ENCODE peak calls at places on chromosomes 11 and 22, in nine cellular contexts. T, J, B, C, G, Q, F, R and V are unnamed samples.

GRCh38 chr22:25346859-25347751 is 127.7 kb downstream of the CRYBB2 start:
- DNase-seq in Q (no peak), T (peak; percentile 43), R (peak; percentile 59), G (no peak), F (no peak), J (no peak), B (no peak), C (no peak), V (no peak)

GRCh38 chr11:88102595-88102929 is 72.7 kb downstream of the RAB38 start:
- DNase-seq in G (no peak), F (no peak), R (no peak), J (peak; percentile 93), C (no peak), Q (no peak), T (peak; percentile 4), B (no peak), V (peak; percentile 10)

GRCh38 chr11:72553748-72554147 is 119.4 kb upstream of the CLPB start:
- DNase-seq in C (no peak), B (no peak), Q (no peak), T (no peak), J (peak; percentile 33), G (no peak), R (peak; percentile 56), F (no peak), V (peak; percentile 48)

GRCh38 chr11:70716986-70717775 is 318.9 kb downstream of the CTTN start:
- DNase-seq in R (no peak), Q (no peak), F (no peak), C (no peak), G (no peak), T (no peak), J (no peak), B (no peak), V (no peak)

GRCh38 chr22:47121791-47122190 is 359.3 kb downstream of the TBC1D22A start:
- DNase-seq in G (no peak), R (peak; percentile 54), Q (no peak), T (no peak), B (peak; percentile 51), C (no peak), F (no peak), J (no peak), V (no peak)

GRCh38 chr22:36546092-36546804 is 17.3 kb upstream of the EIF3D start:
- DNase-seq in G (no peak), C (peak; percentile 41), T (peak; percentile 57), J (peak; percentile 72), R (no peak), F (peak; percentile 38), Q (no peak), B (peak; percentile 66), V (peak; percentile 76)

GRCh38 chr11:34468209-34468841 is 29.6 kb downstream of the CAT start:
- DNase-seq in R (no peak), G (no peak), C (no peak), B (peak; percentile 66), T (peak; percentile 50), Q (no peak), F (no peak), J (peak; percentile 54), V (peak; percentile 86)

GRCh38 chr11:9990221-9990973 is 303.6 kb downstream of the SBF2 start:
- DNase-seq in Q (no peak), F (no peak), T (peak; percentile 40), B (no peak), R (no peak), G (no peak), C (no peak), J (peak; percentile 0), V (no peak)

GRCh38 chr11:7871056-7871455 is 60.0 kb downstream of the OR10A6 start:
- DNase-seq in Q (no peak), T (peak; percentile 53), J (no peak), R (no peak), B (no peak), F (no peak), C (no peak), G (no peak), V (no peak)

GRCh38 chr22:20117656-20118571 is 888 bp upstream of the TRMT2A start:
- DNase-seq in C (no peak), T (peak; percentile 53), R (peak; percentile 76), G (peak; percentile 33), J (no peak), F (no peak), B (peak; percentile 90), Q (no peak), V (peak; percentile 61)